ENCODE peak calls at places on chromosome 15, in nine cellular contexts. W is uterus, J is thoracic aorta, C is esophagus squamous epithelium, X is brain microvascular endothelial cell, G is AG04450, Z is heart right ventricle, P is ovary, F is left lung. D is an unnamed sample.

GRCh38 chr15:100094127-100094510 is 247.7 kb downstream of the ADAMTS17 start:
- DNase-seq in W (no peak), J (no peak), C (no peak), X (no peak), G (no peak), Z (no peak), P (no peak), F (no peak), D (peak; percentile 47)

GRCh38 chr15:83871808-83872559 is 218.1 kb downstream of the ADAMTSL3 start:
- DNase-seq in W (no peak), J (no peak), C (no peak), X (peak; percentile 63), G (no peak), Z (no peak), P (no peak), F (no peak), D (no peak)

GRCh38 chr15:25245801-25246622 is 192.8 kb downstream of the UBE3A start:
- DNase-seq in W (peak; percentile 5), J (no peak), C (no peak), X (no peak), G (no peak), Z (no peak), P (no peak), F (peak; percentile 73), D (peak; percentile 53)

GRCh38 chr15:55494927-55495326 is 13.1 kb downstream of the DNAAF4 start:
- DNase-seq in W (no peak), J (no peak), C (no peak), X (no peak), G (no peak), Z (no peak), P (no peak), F (no peak), D (no peak)

GRCh38 chr15:44082558-44083151 is 112.4 kb downstream of the FRMD5 start:
- DNase-seq in W (no peak), J (no peak), C (no peak), X (no peak), G (no peak), Z (no peak), P (no peak), F (no peak), D (no peak)

GRCh38 chr15:25171856-25172687 is 217.3 kb downstream of the SNRPN start:
- DNase-seq in W (peak; percentile 6), J (no peak), C (no peak), X (no peak), G (no peak), Z (peak; percentile 2), P (peak; percentile 6), F (peak; percentile 34), D (peak; percentile 41)

GRCh38 chr15:32919749-32920414 is 202.1 kb downstream of the GREM1 start:
- DNase-seq in W (no peak), J (no peak), C (no peak), X (peak; percentile 84), G (peak; percentile 94), Z (no peak), P (no peak), F (no peak), D (no peak)

GRCh38 chr15:63212050-63212973 is 22.9 kb downstream of the RAB8B start:
- DNase-seq in W (no peak), J (no peak), C (no peak), X (peak; percentile 74), G (no peak), Z (no peak), P (no peak), F (no peak), D (no peak)

GRCh38 chr15:91302588-91303439 is 202.8 kb downstream of the SV2B start:
- DNase-seq in W (peak; percentile 34), J (no peak), C (no peak), X (peak; percentile 33), G (peak; percentile 30), Z (no peak), P (no peak), F (no peak), D (no peak)

GRCh38 chr15:23038741-23039150 is 623 bp downstream of the TUBGCP5 start:
- DNase-seq in W (no peak), J (no peak), C (no peak), X (peak; percentile 29), G (no peak), Z (no peak), P (no peak), F (no peak), D (no peak)

GRCh38 chr15:78808550-78808949 is 2.7 kb downstream of the ADAMTS7 start:
- DNase-seq in W (no peak), J (no peak), C (no peak), X (peak; percentile 40), G (no peak), Z (no peak), P (no peak), F (no peak), D (no peak)

GRCh38 chr15:25238126-25238525 is 200.7 kb downstream of the UBE3A start:
- DNase-seq in W (no peak), J (no peak), C (no peak), X (no peak), G (no peak), Z (peak; percentile 3), P (no peak), F (peak; percentile 46), D (peak; percentile 63)

GRCh38 chr15:78680416-78681068 is 39.5 kb upstream of the CHRNB4 start:
- DNase-seq in W (no peak), J (no peak), C (no peak), X (no peak), G (no peak), Z (no peak), P (no peak), F (no peak), D (peak; percentile 71)

GRCh38 chr15:78299302-78300102 is at the start of gene SKIC8:
- DNase-seq in W (peak; percentile 88), J (peak; percentile 51), C (peak; percentile 50), X (peak; percentile 84), G (peak; percentile 72), Z (peak; percentile 93), P (peak; percentile 86), F (peak; percentile 99), D (peak; percentile 97)

GRCh38 chr15:85499498-85499897 is 119.1 kb downstream of the AKAP13 start:
- DNase-seq in W (no peak), J (no peak), C (no peak), X (no peak), G (no peak), Z (no peak), P (no peak), F (no peak), D (no peak)

GRCh38 chr15:96969892-96970710 is 639.6 kb downstream of the NR2F2 start:
- DNase-seq in W (no peak), J (no peak), C (no peak), X (no peak), G (no peak), Z (no peak), P (no peak), F (peak; percentile 50), D (no peak)

GRCh38 chr15:76576526-76577279 is 240.1 kb downstream of the ISL2 start:
- DNase-seq in W (peak; percentile 23), J (peak; percentile 25), C (no peak), X (peak; percentile 44), G (peak; percentile 29), Z (peak; percentile 72), P (peak; percentile 74), F (no peak), D (no peak)

GRCh38 chr15:99409097-99409473 is 156.7 kb upstream of the MEF2A start:
- DNase-seq in W (peak; percentile 61), J (no peak), C (no peak), X (peak; percentile 37), G (no peak), Z (peak; percentile 70), P (peak; percentile 42), F (peak; percentile 77), D (peak; percentile 83)

GRCh38 chr15:43948691-43949325 is 122.0 kb downstream of the WDR76 start:
- DNase-seq in W (no peak), J (no peak), C (no peak), X (no peak), G (no peak), Z (no peak), P (no peak), F (no peak), D (no peak)

GRCh38 chr15:95765161-95765560 is 565.3 kb upstream of the NR2F2 start:
- DNase-seq in W (no peak), J (no peak), C (no peak), X (no peak), G (no peak), Z (no peak), P (no peak), F (no peak), D (no peak)

GRCh38 chr15:82809308-82810060 is at the start of gene WHAMM:
- DNase-seq in W (peak; percentile 99), J (peak; percentile 98), C (peak; percentile 95), X (peak; percentile 98), G (peak; percentile 94), Z (peak; percentile 98), P (peak; percentile 98), F (peak; percentile 97), D (peak; percentile 98)
- TF ChIP-seq CTCF in W (no peak), J (no peak), C (no peak), X (no peak), G (peak; percentile 1), Z (no peak), P (no peak), F (no peak), D (no peak)

GRCh38 chr15:73755946-73756345 is 2.8 kb upstream of the INSYN1 start:
- DNase-seq in W (no peak), J (no peak), C (no peak), X (no peak), G (no peak), Z (no peak), P (no peak), F (no peak), D (no peak)
- H3K27me3 ChIP-seq in W (no peaks in the 10 kb centered on the region), J (no peaks in the 10 kb centered on the region), C (peaks cover 5% of the 10 kb centered on the region), X (peaks cover 39% of the 10 kb centered on the region), G (peaks cover 62% of the 10 kb centered on the region), Z (no peaks in the 10 kb centered on the region), P (no peaks in the 10 kb centered on the region), F (peaks cover 86% of the 10 kb centered on the region), D (peaks cover 91% of the 10 kb centered on the region)

DNA sequence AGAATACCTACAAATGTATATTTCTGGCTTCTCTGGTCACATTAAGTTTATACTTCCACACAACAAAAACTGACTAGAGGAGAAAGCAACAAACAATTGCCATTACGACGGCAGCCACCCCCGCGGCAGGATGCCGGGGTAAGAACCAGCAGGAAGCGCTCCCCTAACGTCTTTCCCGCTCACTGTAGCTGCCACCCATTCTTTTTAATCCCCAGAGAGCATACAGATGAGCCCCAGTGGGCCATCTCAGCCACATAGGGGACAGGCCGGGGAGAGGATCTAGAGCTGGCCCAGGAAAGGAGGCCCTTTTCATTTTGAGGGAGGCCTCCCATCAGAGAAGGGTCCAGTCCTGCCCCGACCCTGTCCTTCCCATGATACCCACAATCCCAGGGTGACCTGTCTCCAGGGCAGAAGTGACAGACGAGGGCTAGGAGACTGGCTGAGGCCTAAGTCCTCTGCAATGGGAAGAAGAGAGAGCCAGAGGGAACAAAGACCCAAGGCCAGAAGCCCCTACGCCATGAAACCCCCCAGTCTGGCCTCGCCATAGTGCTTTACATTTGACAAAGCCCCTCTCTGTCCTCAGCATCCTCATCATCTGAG is 3.6 kb upstream of the CALML4 start:
- DNase-seq in W (no peak), J (no peak), C (no peak), X (no peak), G (no peak), Z (no peak), P (no peak), F (no peak), D (no peak)
- TF ChIP-seq CTCF in W (no peak), J (no peak), C (no peak), X (no peak), G (no peak), Z (no peak), P (no peak), F (no peak), D (no peak)

GRCh38 chr15:69579950-69580618 is 127.5 kb downstream of the RPLP1 start:
- DNase-seq in W (no peak), J (no peak), C (no peak), X (no peak), G (no peak), Z (no peak), P (no peak), F (no peak), D (no peak)
- H3K27me3 ChIP-seq in W (no peaks in the 10 kb centered on the region), J (no peaks in the 10 kb centered on the region), C (no peaks in the 10 kb centered on the region), X (peaks cover 13% of the 10 kb centered on the region), G (peaks cover 32% of the 10 kb centered on the region), Z (no peaks in the 10 kb centered on the region), P (no peaks in the 10 kb centered on the region), F (peaks cover 6% of the 10 kb centered on the region), D (peaks cover 26% of the 10 kb centered on the region)

D was measured in spleen.